ENCODE peak calls at places on chromosomes 6 and 20, in eight cellular contexts. One of them, this sample, is unnamed.

GRCh38 chr6:155313602-155314091 is 637 bp downstream of the TFB1M start:
- DNase-seq in fibroblast of the aortic adventitia: peak; percentile 18
- DNase-seq in astrocyte of the cerebellum: no peak
- DNase-seq in GM12865: peak; percentile 44
- DNase-seq in IMR-90: no peak
- DNase-seq in mucosa of descending colon: peak; percentile 40
- DNase-seq in foreskin fibroblast: peak; percentile 14
- DNase-seq in RWPE1: peak; percentile 31
- DNase-seq in this sample: no peak

GRCh38 chr6:160027076-160027475 is 58.2 kb downstream of the IGF2R start:
- DNase-seq in fibroblast of the aortic adventitia: no peak
- DNase-seq in astrocyte of the cerebellum: no peak
- DNase-seq in GM12865: no peak
- DNase-seq in IMR-90: no peak
- DNase-seq in mucosa of descending colon: no peak
- DNase-seq in foreskin fibroblast: no peak
- DNase-seq in RWPE1: no peak
- DNase-seq in this sample: no peak

GRCh38 chr20:3670511-3670910 is 7.3 kb upstream of the GFRA4 start:
- DNase-seq in fibroblast of the aortic adventitia: no peak
- DNase-seq in astrocyte of the cerebellum: no peak
- DNase-seq in GM12865: no peak
- DNase-seq in IMR-90: peak; percentile 19
- DNase-seq in mucosa of descending colon: no peak
- DNase-seq in foreskin fibroblast: no peak
- DNase-seq in RWPE1: no peak
- DNase-seq in this sample: no peak

GRCh38 chr6:26097268-26097875 is 10.1 kb downstream of the HFE start:
- DNase-seq in fibroblast of the aortic adventitia: peak; percentile 78
- DNase-seq in astrocyte of the cerebellum: peak; percentile 48
- DNase-seq in GM12865: peak; percentile 75
- DNase-seq in IMR-90: peak; percentile 69
- DNase-seq in mucosa of descending colon: peak; percentile 85
- DNase-seq in foreskin fibroblast: no peak
- DNase-seq in RWPE1: peak; percentile 44
- DNase-seq in this sample: peak; percentile 72

GRCh38 chr6:44258325-44258863 is 1.1 kb upstream of the SLC35B2 start:
- DNase-seq in fibroblast of the aortic adventitia: no peak
- DNase-seq in astrocyte of the cerebellum: no peak
- DNase-seq in GM12865: peak; percentile 50
- DNase-seq in IMR-90: no peak
- DNase-seq in mucosa of descending colon: no peak
- DNase-seq in foreskin fibroblast: no peak
- DNase-seq in RWPE1: no peak
- DNase-seq in this sample: no peak

GRCh38 chr20:58712116-58712822 is 19.7 kb downstream of the NPEPL1 start:
- DNase-seq in fibroblast of the aortic adventitia: no peak
- DNase-seq in astrocyte of the cerebellum: no peak
- DNase-seq in GM12865: no peak
- DNase-seq in IMR-90: no peak
- DNase-seq in mucosa of descending colon: no peak
- DNase-seq in foreskin fibroblast: no peak
- DNase-seq in RWPE1: no peak
- DNase-seq in this sample: peak; percentile 21

GRCh38 chr6:38713812-38714211 is 1.3 kb upstream of the DNAH8 start:
- DNase-seq in fibroblast of the aortic adventitia: no peak
- DNase-seq in astrocyte of the cerebellum: no peak
- DNase-seq in GM12865: peak; percentile 42
- DNase-seq in IMR-90: no peak
- DNase-seq in mucosa of descending colon: peak; percentile 34
- DNase-seq in foreskin fibroblast: no peak
- DNase-seq in RWPE1: no peak
- DNase-seq in this sample: no peak

GRCh38 chr20:3046677-3047462 is 1.0 kb downstream of the MRPS26 start:
- DNase-seq in fibroblast of the aortic adventitia: peak; percentile 11
- DNase-seq in astrocyte of the cerebellum: no peak
- DNase-seq in GM12865: peak; percentile 42
- DNase-seq in IMR-90: no peak
- DNase-seq in mucosa of descending colon: peak; percentile 43
- DNase-seq in foreskin fibroblast: no peak
- DNase-seq in RWPE1: peak; percentile 63
- DNase-seq in this sample: no peak

GRCh38 chr6:43886717-43887339 is 116.8 kb downstream of the VEGFA start:
- DNase-seq in fibroblast of the aortic adventitia: no peak
- DNase-seq in astrocyte of the cerebellum: no peak
- DNase-seq in GM12865: no peak
- DNase-seq in IMR-90: no peak
- DNase-seq in mucosa of descending colon: no peak
- DNase-seq in foreskin fibroblast: no peak
- DNase-seq in RWPE1: no peak
- DNase-seq in this sample: no peak

GRCh38 chr6:130513770-130514169 is 148.0 kb downstream of the TMEM200A start:
- DNase-seq in fibroblast of the aortic adventitia: peak; percentile 62
- DNase-seq in astrocyte of the cerebellum: peak; percentile 92
- DNase-seq in GM12865: peak; percentile 59
- DNase-seq in IMR-90: peak; percentile 65
- DNase-seq in mucosa of descending colon: peak; percentile 39
- DNase-seq in foreskin fibroblast: peak; percentile 30
- DNase-seq in RWPE1: no peak
- DNase-seq in this sample: no peak

GRCh38 chr20:32439132-32439829 is 81.2 kb downstream of the ASXL1 start:
- DNase-seq in fibroblast of the aortic adventitia: peak; percentile 86
- DNase-seq in astrocyte of the cerebellum: peak; percentile 35
- DNase-seq in GM12865: no peak
- DNase-seq in IMR-90: peak; percentile 92
- DNase-seq in mucosa of descending colon: no peak
- DNase-seq in foreskin fibroblast: peak; percentile 68
- DNase-seq in RWPE1: no peak
- DNase-seq in this sample: no peak

GRCh38 chr6:133341607-133342158 is 100.5 kb downstream of the EYA4 start:
- DNase-seq in fibroblast of the aortic adventitia: peak; percentile 89
- DNase-seq in astrocyte of the cerebellum: peak; percentile 11
- DNase-seq in GM12865: no peak
- DNase-seq in IMR-90: peak; percentile 93
- DNase-seq in mucosa of descending colon: no peak
- DNase-seq in foreskin fibroblast: peak; percentile 47
- DNase-seq in RWPE1: peak; percentile 22
- DNase-seq in this sample: no peak

GRCh38 chr20:46987001-46987400 is 92.4 kb downstream of the EYA2 start:
- DNase-seq in fibroblast of the aortic adventitia: no peak
- DNase-seq in astrocyte of the cerebellum: no peak
- DNase-seq in GM12865: no peak
- DNase-seq in IMR-90: no peak
- DNase-seq in mucosa of descending colon: no peak
- DNase-seq in foreskin fibroblast: no peak
- DNase-seq in RWPE1: no peak
- DNase-seq in this sample: no peak

GRCh38 chr20:61956396-61957342 is 109.0 kb downstream of the TAF4 start:
- DNase-seq in fibroblast of the aortic adventitia: peak; percentile 60
- DNase-seq in astrocyte of the cerebellum: no peak
- DNase-seq in GM12865: no peak
- DNase-seq in IMR-90: peak; percentile 93
- DNase-seq in mucosa of descending colon: no peak
- DNase-seq in foreskin fibroblast: no peak
- DNase-seq in RWPE1: no peak
- DNase-seq in this sample: no peak

GRCh38 chr6:11727356-11727755 is 51.2 kb downstream of the ADTRP start:
- DNase-seq in fibroblast of the aortic adventitia: no peak
- DNase-seq in astrocyte of the cerebellum: no peak
- DNase-seq in GM12865: no peak
- DNase-seq in IMR-90: peak; percentile 28
- DNase-seq in mucosa of descending colon: no peak
- DNase-seq in foreskin fibroblast: no peak
- DNase-seq in RWPE1: no peak
- DNase-seq in this sample: no peak

GRCh38 chr6:55713411-55713810 is 134.4 kb upstream of the HMGCLL1 start:
- DNase-seq in fibroblast of the aortic adventitia: peak; percentile 48
- DNase-seq in astrocyte of the cerebellum: no peak
- DNase-seq in GM12865: peak; percentile 58
- DNase-seq in IMR-90: peak; percentile 85
- DNase-seq in mucosa of descending colon: peak; percentile 22
- DNase-seq in foreskin fibroblast: peak; percentile 59
- DNase-seq in RWPE1: no peak
- DNase-seq in this sample: no peak

GRCh38 chr6:103124471-103124870 is 1731.0 kb downstream of the GRIK2 start:
- DNase-seq in fibroblast of the aortic adventitia: no peak
- DNase-seq in astrocyte of the cerebellum: no peak
- DNase-seq in GM12865: no peak
- DNase-seq in IMR-90: no peak
- DNase-seq in mucosa of descending colon: no peak
- DNase-seq in foreskin fibroblast: no peak
- DNase-seq in RWPE1: no peak
- DNase-seq in this sample: no peak

DNA sequence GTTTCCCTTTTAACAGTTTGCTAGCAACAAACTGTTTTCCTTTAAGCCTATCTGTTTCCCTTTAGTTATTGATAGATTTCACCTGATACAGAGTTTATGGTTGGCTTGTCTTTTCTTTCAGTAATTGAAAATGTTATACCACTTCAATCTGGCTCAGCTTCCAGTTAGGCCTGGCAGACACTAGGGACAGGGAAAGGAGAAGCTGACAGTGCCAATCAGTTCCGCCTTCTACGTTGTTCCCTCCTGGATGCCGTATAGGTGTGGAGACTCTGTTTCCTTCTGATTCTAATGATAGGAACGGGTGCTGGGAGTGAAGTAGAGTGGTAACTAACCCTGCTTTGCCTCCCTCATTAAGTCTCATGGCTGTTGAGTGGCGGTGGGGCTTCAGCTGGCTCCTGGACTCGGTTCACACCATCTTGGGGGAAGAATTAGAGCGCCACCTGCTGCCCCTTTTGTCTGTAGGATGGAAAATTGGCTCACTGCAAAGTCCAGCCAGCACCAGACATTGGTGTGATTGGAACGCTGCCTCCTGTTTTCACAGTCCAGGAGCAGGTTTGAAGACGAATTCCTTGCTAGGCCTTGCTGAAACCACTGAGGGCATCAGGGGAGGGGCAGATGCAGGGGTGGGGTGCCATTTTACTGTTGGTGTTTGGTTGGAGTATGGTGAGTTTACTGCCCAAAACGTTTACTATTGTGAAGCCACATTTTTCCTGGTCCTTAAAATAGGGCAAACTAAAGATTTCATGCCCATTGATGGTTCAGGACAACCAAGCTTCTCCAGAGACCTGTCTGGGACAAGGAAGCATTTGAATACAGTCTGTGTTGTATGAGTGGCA is 1729.5 kb downstream of the GRIK2 start:
- DNase-seq in fibroblast of the aortic adventitia: peak; percentile 6
- DNase-seq in astrocyte of the cerebellum: peak; percentile 27
- DNase-seq in GM12865: peak; percentile 70
- DNase-seq in IMR-90: peak; percentile 0
- DNase-seq in mucosa of descending colon: peak; percentile 74
- DNase-seq in foreskin fibroblast: no peak
- DNase-seq in RWPE1: peak; percentile 13
- DNase-seq in this sample: peak; percentile 52
- TF ChIP-seq CTCF in fibroblast of the aortic adventitia: no peak
- TF ChIP-seq CTCF in astrocyte of the cerebellum: peak; percentile 64
- TF ChIP-seq CTCF in GM12865: peak; percentile 49
- TF ChIP-seq CTCF in IMR-90: peak; percentile 33
- TF ChIP-seq CTCF in mucosa of descending colon: no peak
- TF ChIP-seq CTCF in foreskin fibroblast: no peak
- TF ChIP-seq CTCF in RWPE1: peak; percentile 47
- TF ChIP-seq CTCF in this sample: peak; percentile 55

DNA sequence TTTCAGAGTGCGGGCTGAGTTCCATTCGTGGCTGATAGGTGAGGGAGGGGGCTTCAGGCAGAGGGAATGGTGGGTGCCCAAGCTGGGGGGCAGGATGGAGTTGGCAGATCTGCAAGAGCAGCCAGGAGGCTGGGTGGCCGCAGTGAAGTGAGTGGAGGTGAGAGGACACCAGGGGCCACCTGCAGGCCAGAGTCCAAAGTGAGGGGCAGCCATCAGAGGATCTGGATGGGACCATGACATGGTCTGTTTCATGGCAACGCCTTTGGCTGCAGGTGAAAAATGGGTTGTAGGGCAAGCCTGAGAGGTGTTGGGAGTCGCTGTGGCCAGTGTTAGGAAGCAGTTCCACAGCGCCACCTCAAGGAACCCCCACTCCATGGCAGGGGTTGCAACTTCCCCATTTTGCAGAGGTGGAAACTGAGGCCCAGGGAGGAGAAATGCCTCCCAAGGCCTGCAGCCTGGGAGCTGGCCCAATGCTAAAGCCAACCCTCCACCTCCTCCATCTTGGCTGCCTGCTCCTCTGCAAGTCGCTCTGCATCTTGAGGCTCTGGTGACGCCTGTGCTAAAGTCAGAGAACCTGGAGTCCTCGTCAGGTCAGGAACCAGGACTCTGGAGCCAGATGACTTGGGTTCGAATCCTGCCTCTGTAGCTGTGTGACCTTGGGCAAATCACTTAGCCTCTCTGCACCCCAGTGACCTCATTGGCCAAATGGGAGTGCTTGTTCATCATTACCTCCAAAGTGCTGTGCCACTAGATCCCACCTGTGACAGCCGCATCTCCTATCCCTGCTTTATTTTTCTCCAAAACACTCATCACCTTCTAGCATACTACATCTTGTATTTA is 153.8 kb downstream of the CEBPB start:
- DNase-seq in fibroblast of the aortic adventitia: no peak
- DNase-seq in astrocyte of the cerebellum: no peak
- DNase-seq in GM12865: peak; percentile 15
- DNase-seq in IMR-90: no peak
- DNase-seq in mucosa of descending colon: no peak
- DNase-seq in foreskin fibroblast: no peak
- DNase-seq in RWPE1: no peak
- DNase-seq in this sample: no peak
- TF ChIP-seq CTCF in fibroblast of the aortic adventitia: peak; percentile 19
- TF ChIP-seq CTCF in astrocyte of the cerebellum: peak; percentile 8
- TF ChIP-seq CTCF in GM12865: peak; percentile 27
- TF ChIP-seq CTCF in IMR-90: peak; percentile 27
- TF ChIP-seq CTCF in mucosa of descending colon: no peak
- TF ChIP-seq CTCF in foreskin fibroblast: no peak
- TF ChIP-seq CTCF in RWPE1: no peak
- TF ChIP-seq CTCF in this sample: no peak

DNA sequence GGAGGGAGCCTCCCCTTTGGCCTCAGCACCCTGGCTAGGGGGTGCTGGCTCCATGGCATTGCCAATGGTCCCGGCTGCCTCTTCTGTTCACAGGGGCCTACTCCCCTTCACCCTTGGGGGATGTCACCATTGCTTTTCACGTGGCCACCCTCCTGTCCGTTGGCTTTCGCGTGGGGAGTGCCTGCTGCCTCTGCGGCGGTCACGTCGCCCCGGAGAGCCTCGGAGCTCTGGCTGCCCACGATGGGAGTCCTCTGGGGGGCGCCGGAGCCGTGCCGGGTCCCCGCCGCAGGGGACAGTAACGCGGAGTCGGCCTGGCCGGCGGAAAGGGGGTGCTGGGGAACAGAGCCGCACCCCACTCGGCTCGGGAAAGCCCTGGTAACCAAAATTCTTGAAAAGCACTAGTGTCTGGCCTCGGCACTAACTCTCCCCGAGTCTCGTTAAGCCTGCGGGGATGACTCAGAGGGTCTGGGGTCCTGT is 661 bp upstream of the HEBP2 start:
- DNase-seq in fibroblast of the aortic adventitia: no peak
- DNase-seq in astrocyte of the cerebellum: no peak
- DNase-seq in GM12865: peak; percentile 30
- DNase-seq in IMR-90: no peak
- DNase-seq in mucosa of descending colon: peak; percentile 56
- DNase-seq in foreskin fibroblast: no peak
- DNase-seq in RWPE1: peak; percentile 13
- DNase-seq in this sample: peak; percentile 58
- TF ChIP-seq CTCF in fibroblast of the aortic adventitia: peak; percentile 9
- TF ChIP-seq CTCF in astrocyte of the cerebellum: peak; percentile 30
- TF ChIP-seq CTCF in GM12865: peak; percentile 31
- TF ChIP-seq CTCF in IMR-90: peak; percentile 26
- TF ChIP-seq CTCF in mucosa of descending colon: no peak
- TF ChIP-seq CTCF in foreskin fibroblast: peak; percentile 19
- TF ChIP-seq CTCF in RWPE1: no peak
- TF ChIP-seq CTCF in this sample: no peak

GRCh38 chr6:50610562-50610961 is 102.8 kb upstream of the TFAP2D start:
- DNase-seq in fibroblast of the aortic adventitia: no peak
- DNase-seq in astrocyte of the cerebellum: no peak
- DNase-seq in GM12865: no peak
- DNase-seq in IMR-90: no peak
- DNase-seq in mucosa of descending colon: no peak
- DNase-seq in foreskin fibroblast: no peak
- DNase-seq in RWPE1: no peak
- DNase-seq in this sample: no peak
- TF ChIP-seq CTCF in fibroblast of the aortic adventitia: no peak
- TF ChIP-seq CTCF in astrocyte of the cerebellum: no peak
- TF ChIP-seq CTCF in GM12865: no peak
- TF ChIP-seq CTCF in IMR-90: peak; percentile 32
- TF ChIP-seq CTCF in mucosa of descending colon: no peak
- TF ChIP-seq CTCF in foreskin fibroblast: no peak
- TF ChIP-seq CTCF in RWPE1: no peak
- TF ChIP-seq CTCF in this sample: peak; percentile 35